ENCODE peak calls at places on chromosomes 7 and 10, in six cellular contexts. N is H9, Y is mesendoderm, U is neuronal stem cell, G is IMR-90, X is H1. B is an unnamed sample.

GRCh38 chr10:17183110-17183509 is 18.4 kb downstream of the TRDMT1 start:
- DNase-seq in N (no peak), Y (no peak), U (no peak), G (no peak), X (no peak), B (no peak)

GRCh38 chr10:72948762-72949161 is 5.8 kb downstream of the PLA2G12B start:
- DNase-seq in N (no peak), Y (no peak), U (no peak), G (no peak), X (no peak), B (no peak)

GRCh38 chr7:101164071-101164840 is 1.1 kb downstream of the VGF start:
- DNase-seq in N (peak), Y (peak), U (no peak), G (peak), X (no peak), B (peak)

GRCh38 chr10:1154531-1154930 is 98.3 kb downstream of the WDR37 start:
- DNase-seq in N (no peak), Y (no peak), U (no peak), G (no peak), X (no peak), B (no peak)

GRCh38 chr10:31317652-31318381 is 1.2 kb upstream of the ZEB1 start:
- DNase-seq in N (no peak), Y (no peak), U (no peak), G (no peak), X (no peak), B (no peak)

GRCh38 chr10:94397549-94398370 is 4.6 kb upstream of the TBC1D12 start:
- DNase-seq in N (no peak), Y (peak), U (no peak), G (peak), X (no peak), B (peak)

GRCh38 chr10:29501692-29502091 is 133.1 kb downstream of the SVIL start:
- DNase-seq in N (no peak), Y (peak), U (no peak), G (peak), X (no peak), B (peak)

GRCh38 chr7:106493041-106493731 is 167.8 kb downstream of the CCDC71L start:
- DNase-seq in N (no peak), Y (no peak), U (no peak), G (no peak), X (no peak), B (no peak)

GRCh38 chr10:31739146-31739545 is 189.5 kb downstream of the ARHGAP12 start:
- DNase-seq in N (no peak), Y (no peak), U (no peak), G (no peak), X (no peak), B (no peak)

GRCh38 chr10:92150798-92151197 is 140.1 kb downstream of the CPEB3 start:
- DNase-seq in N (no peak), Y (no peak), U (no peak), G (no peak), X (no peak), B (no peak)
- H3K23ac ChIP-seq in N (no peak), Y (no peak), U (no peak), G (no peak), X (no peak), B (no peak)

GRCh38 chr7:37527109-37527508 is 78.4 kb upstream of the ELMO1 start:
- DNase-seq in N (no peak), Y (no peak), U (no peak), G (no peak), X (no peak), B (no peak)
- H3K23ac ChIP-seq in N (no peak), Y (no peak), U (no peak), G (no peak), X (no peak), B (no peak)

GRCh38 chr7:112515989-112516388 is 35.2 kb downstream of the LSMEM1 start:
- DNase-seq in N (no peak), Y (peak), U (no peak), G (no peak), X (no peak), B (no peak)

GRCh38 chr7:112521942-112522341 is 41.2 kb downstream of the LSMEM1 start:
- DNase-seq in N (no peak), Y (no peak), U (no peak), G (no peak), X (no peak), B (no peak)

GRCh38 chr7:112523871-112524270 is 43.1 kb downstream of the LSMEM1 start:
- DNase-seq in N (no peak), Y (no peak), U (no peak), G (no peak), X (no peak), B (no peak)

GRCh38 chr7:112517487-112517886 is 36.7 kb downstream of the LSMEM1 start:
- DNase-seq in N (no peak), Y (no peak), U (no peak), G (no peak), X (no peak), B (no peak)

DNA sequence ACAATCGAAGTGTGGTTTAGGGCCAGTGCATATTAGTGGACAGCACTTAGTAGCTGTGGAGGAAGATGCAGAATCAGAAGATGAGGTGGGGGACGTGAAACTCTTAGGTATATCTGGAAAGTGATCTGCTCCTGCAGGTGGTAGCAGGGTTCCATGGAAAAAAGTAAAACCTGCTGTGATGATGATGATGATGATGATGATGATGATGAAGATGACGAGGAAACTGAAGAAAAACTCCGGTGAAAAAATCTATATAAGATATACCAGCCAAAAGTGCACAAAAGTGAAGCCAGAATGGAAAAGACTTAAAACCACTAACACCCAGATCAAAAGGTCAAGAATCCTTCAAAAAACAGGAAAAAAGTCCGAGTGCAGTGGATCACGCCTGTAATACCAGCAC is 40.0 kb downstream of the LSMEM1 start:
- DNase-seq in N (no peak), Y (no peak), U (no peak), G (no peak), X (no peak), B (no peak)
- H3K23ac ChIP-seq in N (no peak), Y (no peak), U (no peak), G (no peak), X (no peak), B (no peak)

DNA sequence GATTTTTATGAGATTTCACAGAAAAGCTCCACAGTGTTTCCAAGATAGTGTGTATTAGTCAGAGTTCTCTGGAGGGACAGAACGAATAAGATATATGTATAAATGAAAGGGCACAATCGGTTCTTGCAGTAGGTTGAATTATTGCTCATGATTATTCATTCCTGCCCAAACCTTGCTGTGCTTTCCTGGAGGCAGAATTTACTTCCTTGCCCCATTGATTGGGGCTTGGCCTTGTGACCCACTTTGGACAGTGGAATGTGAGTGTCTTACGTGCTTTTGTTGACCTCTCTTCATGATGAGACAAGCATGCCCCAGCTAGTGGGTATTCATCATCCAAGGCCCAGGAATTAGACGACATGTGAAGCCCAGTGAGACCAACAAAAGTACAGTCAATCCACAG is 53.0 kb upstream of the ABCB5 start:
- DNase-seq in N (no peak), Y (no peak), U (no peak), G (no peak), X (no peak), B (no peak)
- H3K23ac ChIP-seq in N (no peak), Y (no peak), U (no peak), G (no peak), X (no peak), B (no peak)

DNA sequence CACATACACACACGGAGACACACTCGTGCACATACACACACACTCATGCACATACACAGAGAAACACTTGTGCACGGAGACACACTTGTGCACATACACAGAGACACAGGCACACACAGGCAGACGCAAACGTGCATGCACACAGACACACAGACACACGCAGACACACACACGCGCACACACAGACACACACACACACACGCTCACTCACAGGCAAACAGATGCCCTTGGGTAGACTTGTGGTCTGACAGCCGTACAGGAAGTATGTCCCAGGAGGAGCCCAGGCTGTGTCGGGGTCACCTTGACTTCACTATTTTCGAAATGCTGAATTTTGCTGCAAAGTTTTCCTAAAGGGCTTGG is 538.0 kb downstream of the DNAJB6 start:
- DNase-seq in N (no peak), Y (no peak), U (no peak), G (no peak), X (no peak), B (no peak)
- H3K23ac ChIP-seq in N (no peak), Y (peak), U (peak), G (no peak), X (no peak), B (no peak)

GRCh38 chr7:24346129-24346528 is 62.1 kb downstream of the NPY start:
- DNase-seq in N (no peak), Y (no peak), U (no peak), G (no peak), X (no peak), B (peak)
- H3K23ac ChIP-seq in N (no peak), Y (no peak), U (no peak), G (no peak), X (no peak), B (no peak)

B was measured in mesenchymal stem cell.